ENCODE peak calls at places on chromosomes 1 and 21, in seven cellular contexts. O is NT2/D1, Z is HFF-Myc, U is cardiac muscle cell, Y is fibroblast of lung, K is WERI-Rb-1, S is small intestine. A is an unnamed sample.
A peak's percentile ranks its signal among the peaks of the same experiment; 100 is the strongest.

GRCh38 chr1:21818661-21819060 is 6.6 kb downstream of the LDLRAD2 start:
- DNase-seq in O (no peak), Z (no peak), K (peak; percentile 14), U (peak; percentile 33), S (peak; percentile 81), Y (no peak), A (peak; percentile 59)

GRCh38 chr1:153366261-153366660 is 8.6 kb downstream of the S100A9 start:
- DNase-seq in U (no peak), Y (no peak), S (no peak), O (no peak), K (no peak), Z (no peak), A (no peak)

GRCh38 chr21:45140346-45140940 is 66.1 kb downstream of the ADARB1 start:
- DNase-seq in S (peak; percentile 86), O (peak; percentile 95), U (peak; percentile 95), Y (peak; percentile 95), K (peak; percentile 94), Z (peak; percentile 85), A (peak; percentile 89)

GRCh38 chr1:54980528-54981241 is at the start of gene TMEM61:
- DNase-seq in O (no peak), Y (no peak), K (no peak), S (peak; percentile 65), U (no peak), Z (no peak), A (no peak)

GRCh38 chr1:18480315-18481189 is at the start of gene KLHDC7A:
- DNase-seq in S (peak; percentile 5), O (peak; percentile 68), K (peak; percentile 39), U (no peak), Y (no peak), Z (no peak), A (no peak)

GRCh38 chr1:148307583-148308185 is 155.6 kb upstream of the NBPF11 start:
- DNase-seq in O (no peak), Y (no peak), U (no peak), S (no peak), K (no peak), Z (no peak), A (no peak)

GRCh38 chr1:197065549-197065948 is 1.5 kb downstream of the F13B start:
- DNase-seq in S (no peak), Z (no peak), K (no peak), U (peak; percentile 87), O (no peak), Y (peak; percentile 21), A (no peak)

GRCh38 chr1:95005584-95005983 is 67.2 kb downstream of the ALG14 start:
- DNase-seq in O (no peak), U (no peak), Y (no peak), Z (no peak), S (no peak), K (no peak), A (no peak)

GRCh38 chr1:47593001-47593568 is 155.2 kb downstream of the FOXD2 start:
- DNase-seq in K (no peak), S (peak; percentile 11), Y (no peak), U (no peak), Z (no peak), O (no peak), A (no peak)

GRCh38 chr1:196407358-196408041 is 200.7 kb downstream of the KCNT2 start:
- DNase-seq in Z (no peak), U (peak; percentile 78), O (no peak), Y (peak; percentile 54), K (no peak), S (no peak), A (no peak)

GRCh38 chr1:193115629-193116227 is 6.1 kb upstream of the CDC73 start:
- DNase-seq in K (no peak), O (no peak), U (peak; percentile 95), Y (peak; percentile 98), Z (peak; percentile 78), S (peak; percentile 75), A (no peak)

GRCh38 chr1:185112343-185112742 is 44.4 kb downstream of the TRMT1L start:
- DNase-seq in S (peak; percentile 3), K (no peak), Z (no peak), U (peak; percentile 25), O (no peak), Y (peak; percentile 15), A (no peak)

GRCh38 chr1:228426518-228427175 is 10.0 kb upstream of the TRIM17 start:
- DNase-seq in O (no peak), U (no peak), K (no peak), Z (no peak), S (no peak), Y (no peak), A (no peak)

GRCh38 chr1:228429007-228429406 is 12.3 kb upstream of the TRIM17 start:
- DNase-seq in Y (no peak), O (no peak), S (no peak), Z (no peak), K (no peak), U (no peak), A (no peak)

GRCh38 chr1:228423399-228424053 is 6.9 kb upstream of the TRIM17 start:
- DNase-seq in Y (no peak), K (no peak), S (peak; percentile 75), Z (no peak), U (no peak), O (no peak), A (no peak)

GRCh38 chr1:228420968-228421826 is 4.5 kb upstream of the TRIM17 start:
- DNase-seq in U (no peak), O (no peak), Y (no peak), S (no peak), Z (no peak), K (no peak), A (no peak)

DNA sequence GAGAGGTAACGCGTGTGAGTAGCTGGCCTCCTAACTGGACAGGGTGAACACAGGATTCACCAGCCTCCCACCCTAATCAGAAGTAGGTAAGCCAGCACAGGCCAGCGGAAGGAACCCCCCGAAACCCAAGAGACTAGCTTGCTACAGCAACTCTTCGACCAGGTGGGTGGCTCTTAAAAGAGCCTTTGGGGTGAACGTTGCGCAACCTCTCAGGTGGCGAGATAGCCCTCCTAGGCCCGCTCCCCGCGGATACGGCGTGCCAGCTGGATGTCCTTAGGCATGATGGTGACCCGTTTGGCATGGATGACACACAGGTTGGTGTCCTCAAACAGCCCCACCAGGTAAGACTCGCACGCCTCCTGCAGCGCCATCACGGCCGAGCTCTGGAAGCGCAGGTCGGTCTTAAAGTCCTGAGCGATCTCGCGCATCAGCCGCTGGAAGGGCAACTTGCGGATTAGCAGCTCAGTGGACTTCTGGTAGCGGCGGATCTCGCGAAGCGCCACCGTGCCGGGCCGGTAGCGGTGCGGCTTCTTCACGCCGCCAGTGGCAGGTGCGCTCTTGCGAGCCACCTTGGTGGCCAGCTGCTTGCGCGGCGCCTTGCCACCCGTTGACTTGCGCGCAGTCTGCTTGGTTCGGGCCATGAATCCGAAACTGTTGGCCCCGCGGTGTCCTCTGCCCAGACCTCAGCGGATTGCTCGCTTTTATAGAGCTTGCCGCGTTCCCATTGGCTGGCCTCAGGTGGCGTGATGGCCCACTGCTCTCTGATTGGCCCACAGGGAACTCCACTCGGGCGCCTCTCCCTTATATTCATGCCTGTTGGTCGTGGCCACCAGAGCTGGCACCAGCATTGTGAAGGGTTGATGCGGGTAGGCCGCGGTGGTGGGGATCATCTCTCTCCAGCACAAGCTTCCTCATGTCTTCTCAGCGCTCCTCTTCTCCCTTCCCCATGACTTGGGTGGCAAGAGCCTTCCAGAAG is 8.3 kb upstream of the TRIM17 start:
- DNase-seq in Y (no peak), S (no peak), U (no peak), Z (no peak), K (no peak), O (no peak), A (no peak)
- H3K4me3 ChIP-seq in Y (no peak overlapping the region), S (no peak overlapping the region), U (no peak overlapping the region), Z (no peak overlapping the region), K (no peak overlapping the region), O (no peak overlapping the region), A (no peak overlapping the region)

DNA sequence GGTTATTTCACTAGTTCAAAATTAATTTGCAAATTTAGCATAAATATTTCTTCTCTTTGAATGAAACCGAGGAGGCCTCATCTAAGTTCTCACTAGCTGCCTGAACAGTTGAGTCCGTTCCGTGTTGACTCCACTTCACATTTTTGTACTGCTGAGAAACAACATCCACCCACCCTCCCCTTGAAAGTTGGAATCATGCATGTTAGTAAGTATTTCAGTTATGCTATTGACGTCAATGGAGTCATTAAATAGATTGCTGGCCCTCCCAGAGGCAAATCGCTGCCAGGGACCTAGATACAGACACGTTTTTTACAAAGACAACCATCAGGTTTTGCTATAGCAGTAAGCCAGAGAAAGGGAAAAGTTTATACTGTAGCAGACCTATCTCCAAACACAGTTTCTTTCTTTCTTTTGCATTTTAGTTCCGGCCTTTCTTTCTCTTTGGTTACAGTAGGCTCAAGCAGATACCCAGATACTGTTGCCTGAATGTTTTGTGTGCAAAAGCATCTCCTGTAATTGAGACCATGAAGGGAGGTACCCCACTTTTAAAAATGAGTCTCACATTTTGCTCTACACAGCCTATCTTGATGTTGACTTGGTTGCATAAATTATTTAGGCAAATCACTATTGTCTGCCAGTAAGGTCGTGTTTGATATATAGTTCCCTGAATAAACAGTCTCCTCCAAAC is 262.6 kb upstream of the SGIP1 start:
- DNase-seq in Y (peak; percentile 99), U (peak; percentile 99), S (peak; percentile 60), O (peak; percentile 43), Z (peak; percentile 97), K (no peak), A (peak; percentile 68)
- H3K4me3 ChIP-seq in Y (no peak overlapping the region), U (no peak overlapping the region), S (no peak overlapping the region), O (no peak overlapping the region), Z (no peak overlapping the region), K (no peak overlapping the region), A (no peak overlapping the region)

DNA sequence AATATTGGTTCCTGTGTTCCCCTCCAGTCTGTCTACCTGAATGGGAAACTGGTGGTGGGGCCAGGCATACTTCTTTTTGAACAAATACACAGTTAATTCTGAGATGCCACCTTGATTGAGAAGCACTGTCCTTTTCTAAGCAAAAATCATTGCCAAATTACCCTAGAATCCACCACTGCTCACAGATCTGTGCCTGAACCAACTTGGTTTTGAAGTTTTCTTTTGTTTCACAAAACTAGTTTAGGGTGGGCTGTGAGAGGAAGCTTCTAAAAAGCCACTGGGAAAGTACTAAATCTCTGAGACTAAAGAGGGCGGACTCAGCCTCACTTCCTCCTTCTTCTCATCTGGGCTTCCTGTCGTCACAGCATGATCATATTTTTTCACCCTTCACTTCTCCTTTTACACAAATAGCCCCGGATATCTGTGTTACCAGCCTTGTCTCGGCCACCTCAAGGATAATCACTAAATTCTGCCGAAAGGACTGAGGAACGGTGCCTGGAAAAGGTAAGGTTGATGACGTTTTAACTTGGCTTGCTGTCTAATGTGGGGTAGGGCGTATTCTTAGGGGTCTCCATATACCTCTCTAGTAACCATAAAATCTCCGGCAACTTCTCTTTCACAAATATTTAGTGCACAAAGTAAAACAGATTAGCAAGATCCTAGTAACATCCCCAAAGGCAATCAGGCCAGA is at the start of gene CD53:
- DNase-seq in K (no peak), Z (no peak), Y (no peak), S (peak; percentile 49), O (no peak), U (no peak), A (peak; percentile 89)
- H3K4me3 ChIP-seq in K (no peak within 1 kb of the TSS), Z (no peak within 1 kb of the TSS), Y (no peak within 1 kb of the TSS), S (peak within 1 kb of the TSS; percentile 39), O (no peak within 1 kb of the TSS), U (no peak within 1 kb of the TSS), A (peak within 1 kb of the TSS; percentile 82)

DNA sequence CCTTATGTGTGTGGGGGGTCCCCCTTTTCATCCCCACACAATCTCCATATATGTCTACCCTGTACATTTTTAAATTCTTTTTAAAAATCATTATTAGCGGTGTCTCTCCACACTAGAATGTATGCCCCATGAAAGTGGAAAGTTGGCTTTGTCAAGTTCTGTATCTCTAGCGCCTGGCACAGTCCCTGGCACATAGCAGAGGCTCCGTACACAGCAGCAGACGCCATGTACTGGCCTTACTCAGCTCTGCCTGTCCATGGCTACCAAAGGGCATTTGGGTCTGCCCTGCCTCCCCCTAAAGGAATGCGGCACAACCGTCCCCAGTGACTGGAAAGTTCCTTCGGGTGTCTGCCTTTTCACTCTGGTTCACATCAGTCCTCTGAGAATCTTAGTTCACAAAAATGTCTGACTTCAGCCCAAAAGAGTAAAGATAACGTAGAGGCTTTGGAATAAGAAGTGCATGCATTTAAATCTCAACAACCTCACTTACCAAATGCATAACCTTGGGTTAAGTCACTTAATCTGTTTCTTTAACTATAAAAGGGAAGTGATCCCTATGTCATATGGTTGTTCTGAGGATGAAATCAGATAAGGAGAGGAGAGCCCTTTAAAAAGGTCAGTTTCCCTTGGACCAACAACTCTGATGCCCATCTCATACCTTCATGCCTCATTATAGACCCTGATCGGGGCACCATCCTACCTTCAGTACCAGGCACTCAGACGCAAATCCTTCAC is 61.1 kb downstream of the CD46 start:
- DNase-seq in O (no peak), U (no peak), K (no peak), S (no peak), Y (no peak), Z (no peak), A (no peak)
- H3K4me3 ChIP-seq in O (no peak overlapping the region), U (no peak overlapping the region), K (no peak overlapping the region), S (no peak overlapping the region), Y (no peak overlapping the region), Z (no peak overlapping the region), A (no peak overlapping the region)

A was measured in GM12865.